ENCODE peak calls at places on chromosomes 1 and 21, in five cellular contexts. Z, N, I, X and V are unnamed samples.

GRCh38 chr21:15831497-15831896 is 101.7 kb downstream of the USP25 start:
- DNase-seq in Z (no peak), N (no peak), I (no peak), X (no peak), V (no peak)

GRCh38 chr1:158104891-158105290 is 75.8 kb upstream of the CD1D start:
- DNase-seq in Z (no peak), N (no peak), I (no peak), X (no peak), V (no peak)

GRCh38 chr1:52281518-52281917 is 84.5 kb downstream of the CC2D1B start:
- DNase-seq in Z (no peak), N (no peak), I (no peak), X (no peak), V (no peak)

GRCh38 chr1:202684716-202685115 is 25.5 kb downstream of the SYT2 start:
- DNase-seq in Z (no peak), N (no peak), I (no peak), X (no peak), V (no peak)

GRCh38 chr1:244112646-244113045 is 61.6 kb downstream of the ZBTB18 start:
- DNase-seq in Z (no peak), N (no peak), I (no peak), X (no peak), V (no peak)

GRCh38 chr21:34808569-34809204 is 139.9 kb downstream of the CLIC6 start:
- DNase-seq in Z (no peak), N (no peak), I (no peak), X (no peak), V (no peak)

GRCh38 chr1:196400478-196401453 is 207.5 kb downstream of the KCNT2 start:
- DNase-seq in Z (no peak), N (peak; percentile 40), I (no peak), X (peak; percentile 28), V (no peak)

GRCh38 chr1:28887418-28887834 is 26.9 kb upstream of the EPB41 start:
- DNase-seq in Z (no peak), N (peak; percentile 46), I (peak; percentile 20), X (peak; percentile 68), V (peak; percentile 30)

GRCh38 chr1:37353871-37354270 is 120.5 kb upstream of the ZC3H12A start:
- DNase-seq in Z (no peak), N (no peak), I (no peak), X (no peak), V (no peak)